ENCODE peak calls at places on chromosomes 4 and X, in ten cellular contexts. One of them, this sample, is unnamed.
A peak's percentile ranks its signal among the peaks of the same experiment; 100 is the strongest.

GRCh38 chr4:45122406-45122805 is 396.1 kb upstream of the GNPDA2 start:
- DNase-seq in brain microvascular endothelial cell: no peak
- DNase-seq in pancreas: no peak
- DNase-seq in ACHN: no peak
- DNase-seq in stimulated activated CD8-positive, alpha-beta memory T cell treated with anti-CD3 and anti-CD28 coated beads, Interleukin-15, amount 100 ng/mL, for 4 hours: no peak
- DNase-seq in SK-N-DZ: no peak
- DNase-seq in C1 segment of cervical spinal cord: no peak
- DNase-seq in EL: no peak
- DNase-seq in fibroblast of the aortic adventitia: no peak
- DNase-seq in NCI-H2081: no peak
- DNase-seq in this sample: no peak

GRCh38 chrX:154750301-154751120 is at the start of gene GAB3:
- DNase-seq in brain microvascular endothelial cell: no peak
- DNase-seq in pancreas: peak; percentile 29
- DNase-seq in ACHN: peak; percentile 13
- DNase-seq in stimulated activated CD8-positive, alpha-beta memory T cell treated with anti-CD3 and anti-CD28 coated beads, Interleukin-15, amount 100 ng/mL, for 4 hours: no peak
- DNase-seq in SK-N-DZ: peak; percentile 9
- DNase-seq in C1 segment of cervical spinal cord: peak; percentile 41
- DNase-seq in EL: peak; percentile 41
- DNase-seq in fibroblast of the aortic adventitia: peak; percentile 36
- DNase-seq in NCI-H2081: no peak
- DNase-seq in this sample: peak; percentile 62

GRCh38 chr4:1326751-1327525 is 20.1 kb upstream of the UVSSA start:
- DNase-seq in brain microvascular endothelial cell: no peak
- DNase-seq in pancreas: no peak
- DNase-seq in ACHN: no peak
- DNase-seq in stimulated activated CD8-positive, alpha-beta memory T cell treated with anti-CD3 and anti-CD28 coated beads, Interleukin-15, amount 100 ng/mL, for 4 hours: no peak
- DNase-seq in SK-N-DZ: no peak
- DNase-seq in C1 segment of cervical spinal cord: no peak
- DNase-seq in EL: no peak
- DNase-seq in fibroblast of the aortic adventitia: no peak
- DNase-seq in NCI-H2081: no peak
- DNase-seq in this sample: no peak

GRCh38 chr4:140952709-140953108 is 180.6 kb downstream of the RNF150 start:
- DNase-seq in brain microvascular endothelial cell: peak; percentile 41
- DNase-seq in pancreas: no peak
- DNase-seq in ACHN: no peak
- DNase-seq in stimulated activated CD8-positive, alpha-beta memory T cell treated with anti-CD3 and anti-CD28 coated beads, Interleukin-15, amount 100 ng/mL, for 4 hours: no peak
- DNase-seq in SK-N-DZ: no peak
- DNase-seq in C1 segment of cervical spinal cord: no peak
- DNase-seq in EL: peak; percentile 37
- DNase-seq in fibroblast of the aortic adventitia: peak; percentile 34
- DNase-seq in NCI-H2081: no peak
- DNase-seq in this sample: no peak

GRCh38 chrX:39969099-39969825 is 128.5 kb downstream of the BCOR start:
- DNase-seq in brain microvascular endothelial cell: no peak
- DNase-seq in pancreas: no peak
- DNase-seq in ACHN: no peak
- DNase-seq in stimulated activated CD8-positive, alpha-beta memory T cell treated with anti-CD3 and anti-CD28 coated beads, Interleukin-15, amount 100 ng/mL, for 4 hours: no peak
- DNase-seq in SK-N-DZ: peak; percentile 68
- DNase-seq in C1 segment of cervical spinal cord: no peak
- DNase-seq in EL: no peak
- DNase-seq in fibroblast of the aortic adventitia: no peak
- DNase-seq in NCI-H2081: peak; percentile 87
- DNase-seq in this sample: peak; percentile 95

GRCh38 chr4:70399319-70399718 is 1.6 kb downstream of the OPRPN start:
- DNase-seq in brain microvascular endothelial cell: no peak
- DNase-seq in pancreas: no peak
- DNase-seq in ACHN: no peak
- DNase-seq in stimulated activated CD8-positive, alpha-beta memory T cell treated with anti-CD3 and anti-CD28 coated beads, Interleukin-15, amount 100 ng/mL, for 4 hours: no peak
- DNase-seq in SK-N-DZ: no peak
- DNase-seq in C1 segment of cervical spinal cord: no peak
- DNase-seq in EL: peak; percentile 4
- DNase-seq in fibroblast of the aortic adventitia: no peak
- DNase-seq in NCI-H2081: no peak
- DNase-seq in this sample: no peak

GRCh38 chrX:143788265-143788664 is 67.7 kb upstream of the SPANXN2 start:
- DNase-seq in brain microvascular endothelial cell: peak; percentile 0
- DNase-seq in pancreas: no peak
- DNase-seq in ACHN: peak; percentile 40
- DNase-seq in stimulated activated CD8-positive, alpha-beta memory T cell treated with anti-CD3 and anti-CD28 coated beads, Interleukin-15, amount 100 ng/mL, for 4 hours: no peak
- DNase-seq in SK-N-DZ: peak; percentile 4
- DNase-seq in C1 segment of cervical spinal cord: no peak
- DNase-seq in EL: peak; percentile 0
- DNase-seq in fibroblast of the aortic adventitia: peak; percentile 38
- DNase-seq in NCI-H2081: peak; percentile 48
- DNase-seq in this sample: no peak

GRCh38 chr4:80239480-80239879 is 27.0 kb upstream of the FGF5 start:
- DNase-seq in brain microvascular endothelial cell: no peak
- DNase-seq in pancreas: no peak
- DNase-seq in ACHN: no peak
- DNase-seq in stimulated activated CD8-positive, alpha-beta memory T cell treated with anti-CD3 and anti-CD28 coated beads, Interleukin-15, amount 100 ng/mL, for 4 hours: no peak
- DNase-seq in SK-N-DZ: no peak
- DNase-seq in C1 segment of cervical spinal cord: no peak
- DNase-seq in EL: peak; percentile 75
- DNase-seq in fibroblast of the aortic adventitia: no peak
- DNase-seq in NCI-H2081: no peak
- DNase-seq in this sample: no peak

GRCh38 chr4:48375651-48376291 is 34.4 kb downstream of the SLAIN2 start:
- DNase-seq in brain microvascular endothelial cell: peak; percentile 91
- DNase-seq in pancreas: peak; percentile 26
- DNase-seq in ACHN: no peak
- DNase-seq in stimulated activated CD8-positive, alpha-beta memory T cell treated with anti-CD3 and anti-CD28 coated beads, Interleukin-15, amount 100 ng/mL, for 4 hours: no peak
- DNase-seq in SK-N-DZ: peak; percentile 58
- DNase-seq in C1 segment of cervical spinal cord: no peak
- DNase-seq in EL: peak; percentile 93
- DNase-seq in fibroblast of the aortic adventitia: peak; percentile 63
- DNase-seq in NCI-H2081: peak; percentile 75
- DNase-seq in this sample: no peak

GRCh38 chr4:140426610-140427103 is 791 bp downstream of the CLGN start:
- DNase-seq in brain microvascular endothelial cell: no peak
- DNase-seq in pancreas: no peak
- DNase-seq in ACHN: no peak
- DNase-seq in stimulated activated CD8-positive, alpha-beta memory T cell treated with anti-CD3 and anti-CD28 coated beads, Interleukin-15, amount 100 ng/mL, for 4 hours: no peak
- DNase-seq in SK-N-DZ: peak; percentile 59
- DNase-seq in C1 segment of cervical spinal cord: peak; percentile 11
- DNase-seq in EL: no peak
- DNase-seq in fibroblast of the aortic adventitia: no peak
- DNase-seq in NCI-H2081: peak; percentile 87
- DNase-seq in this sample: peak; percentile 65

GRCh38 chr4:186606593-186606992 is 51.2 kb upstream of the MTNR1A start:
- DNase-seq in brain microvascular endothelial cell: peak; percentile 60
- DNase-seq in pancreas: no peak
- DNase-seq in ACHN: no peak
- DNase-seq in stimulated activated CD8-positive, alpha-beta memory T cell treated with anti-CD3 and anti-CD28 coated beads, Interleukin-15, amount 100 ng/mL, for 4 hours: no peak
- DNase-seq in SK-N-DZ: no peak
- DNase-seq in C1 segment of cervical spinal cord: no peak
- DNase-seq in EL: peak; percentile 76
- DNase-seq in fibroblast of the aortic adventitia: no peak
- DNase-seq in NCI-H2081: no peak
- DNase-seq in this sample: peak; percentile 73

GRCh38 chr4:169070071-169070894 is 60.2 kb upstream of the CBR4 start:
- DNase-seq in brain microvascular endothelial cell: peak; percentile 95
- DNase-seq in pancreas: peak; percentile 54
- DNase-seq in ACHN: no peak
- DNase-seq in stimulated activated CD8-positive, alpha-beta memory T cell treated with anti-CD3 and anti-CD28 coated beads, Interleukin-15, amount 100 ng/mL, for 4 hours: no peak
- DNase-seq in SK-N-DZ: peak; percentile 38
- DNase-seq in C1 segment of cervical spinal cord: no peak
- DNase-seq in EL: peak; percentile 93
- DNase-seq in fibroblast of the aortic adventitia: peak; percentile 99
- DNase-seq in NCI-H2081: peak; percentile 89
- DNase-seq in this sample: peak; percentile 96

GRCh38 chr4:140986045-140986444 is 147.2 kb downstream of the RNF150 start:
- DNase-seq in brain microvascular endothelial cell: no peak
- DNase-seq in pancreas: no peak
- DNase-seq in ACHN: no peak
- DNase-seq in stimulated activated CD8-positive, alpha-beta memory T cell treated with anti-CD3 and anti-CD28 coated beads, Interleukin-15, amount 100 ng/mL, for 4 hours: no peak
- DNase-seq in SK-N-DZ: peak; percentile 11
- DNase-seq in C1 segment of cervical spinal cord: no peak
- DNase-seq in EL: no peak
- DNase-seq in fibroblast of the aortic adventitia: no peak
- DNase-seq in NCI-H2081: no peak
- DNase-seq in this sample: no peak

GRCh38 chr4:826508-827208 is 729 bp upstream of the CPLX1 start:
- DNase-seq in brain microvascular endothelial cell: no peak
- DNase-seq in pancreas: no peak
- DNase-seq in ACHN: no peak
- DNase-seq in stimulated activated CD8-positive, alpha-beta memory T cell treated with anti-CD3 and anti-CD28 coated beads, Interleukin-15, amount 100 ng/mL, for 4 hours: no peak
- DNase-seq in SK-N-DZ: peak; percentile 32
- DNase-seq in C1 segment of cervical spinal cord: no peak
- DNase-seq in EL: no peak
- DNase-seq in fibroblast of the aortic adventitia: no peak
- DNase-seq in NCI-H2081: no peak
- DNase-seq in this sample: no peak

GRCh38 chrX:129544780-129545179 is 4.7 kb downstream of the OCRL start:
- DNase-seq in brain microvascular endothelial cell: no peak
- DNase-seq in pancreas: no peak
- DNase-seq in ACHN: no peak
- DNase-seq in stimulated activated CD8-positive, alpha-beta memory T cell treated with anti-CD3 and anti-CD28 coated beads, Interleukin-15, amount 100 ng/mL, for 4 hours: no peak
- DNase-seq in SK-N-DZ: no peak
- DNase-seq in C1 segment of cervical spinal cord: no peak
- DNase-seq in EL: no peak
- DNase-seq in fibroblast of the aortic adventitia: no peak
- DNase-seq in NCI-H2081: no peak
- DNase-seq in this sample: no peak

GRCh38 chr4:147944264-147944663 is 212.4 kb downstream of the ARHGAP10 start:
- DNase-seq in brain microvascular endothelial cell: no peak
- DNase-seq in pancreas: no peak
- DNase-seq in ACHN: no peak
- DNase-seq in stimulated activated CD8-positive, alpha-beta memory T cell treated with anti-CD3 and anti-CD28 coated beads, Interleukin-15, amount 100 ng/mL, for 4 hours: no peak
- DNase-seq in SK-N-DZ: no peak
- DNase-seq in C1 segment of cervical spinal cord: no peak
- DNase-seq in EL: no peak
- DNase-seq in fibroblast of the aortic adventitia: no peak
- DNase-seq in NCI-H2081: no peak
- DNase-seq in this sample: no peak

GRCh38 chrX:44162964-44163475 is 180.5 kb downstream of the EFHC2 start:
- DNase-seq in brain microvascular endothelial cell: no peak
- DNase-seq in pancreas: no peak
- DNase-seq in ACHN: no peak
- DNase-seq in stimulated activated CD8-positive, alpha-beta memory T cell treated with anti-CD3 and anti-CD28 coated beads, Interleukin-15, amount 100 ng/mL, for 4 hours: no peak
- DNase-seq in SK-N-DZ: no peak
- DNase-seq in C1 segment of cervical spinal cord: no peak
- DNase-seq in EL: no peak
- DNase-seq in fibroblast of the aortic adventitia: no peak
- DNase-seq in NCI-H2081: no peak
- DNase-seq in this sample: no peak

GRCh38 chr4:8706221-8707044 is 113.9 kb downstream of the CPZ start:
- DNase-seq in brain microvascular endothelial cell: no peak
- DNase-seq in pancreas: no peak
- DNase-seq in ACHN: no peak
- DNase-seq in stimulated activated CD8-positive, alpha-beta memory T cell treated with anti-CD3 and anti-CD28 coated beads, Interleukin-15, amount 100 ng/mL, for 4 hours: no peak
- DNase-seq in SK-N-DZ: no peak
- DNase-seq in C1 segment of cervical spinal cord: no peak
- DNase-seq in EL: no peak
- DNase-seq in fibroblast of the aortic adventitia: no peak
- DNase-seq in NCI-H2081: no peak
- DNase-seq in this sample: peak; percentile 56

GRCh38 chrX:131728295-131729145 is 184.6 kb downstream of the OR13H1 start:
- DNase-seq in brain microvascular endothelial cell: peak; percentile 74
- DNase-seq in pancreas: peak; percentile 88
- DNase-seq in ACHN: no peak
- DNase-seq in stimulated activated CD8-positive, alpha-beta memory T cell treated with anti-CD3 and anti-CD28 coated beads, Interleukin-15, amount 100 ng/mL, for 4 hours: no peak
- DNase-seq in SK-N-DZ: peak; percentile 77
- DNase-seq in C1 segment of cervical spinal cord: peak; percentile 86
- DNase-seq in EL: no peak
- DNase-seq in fibroblast of the aortic adventitia: peak; percentile 96
- DNase-seq in NCI-H2081: peak; percentile 74
- DNase-seq in this sample: no peak

GRCh38 chr4:16225139-16225538 is 1.1 kb downstream of the TAPT1 start:
- DNase-seq in brain microvascular endothelial cell: no peak
- DNase-seq in pancreas: no peak
- DNase-seq in ACHN: peak; percentile 32
- DNase-seq in stimulated activated CD8-positive, alpha-beta memory T cell treated with anti-CD3 and anti-CD28 coated beads, Interleukin-15, amount 100 ng/mL, for 4 hours: no peak
- DNase-seq in SK-N-DZ: no peak
- DNase-seq in C1 segment of cervical spinal cord: no peak
- DNase-seq in EL: peak; percentile 34
- DNase-seq in fibroblast of the aortic adventitia: peak; percentile 55
- DNase-seq in NCI-H2081: no peak
- DNase-seq in this sample: no peak

GRCh38 chr4:144611850-144612249 is 34.1 kb upstream of the HHIP start:
- DNase-seq in brain microvascular endothelial cell: no peak
- DNase-seq in pancreas: peak; percentile 39
- DNase-seq in ACHN: peak; percentile 32
- DNase-seq in stimulated activated CD8-positive, alpha-beta memory T cell treated with anti-CD3 and anti-CD28 coated beads, Interleukin-15, amount 100 ng/mL, for 4 hours: no peak
- DNase-seq in SK-N-DZ: peak; percentile 6
- DNase-seq in C1 segment of cervical spinal cord: peak; percentile 3
- DNase-seq in EL: peak; percentile 6
- DNase-seq in fibroblast of the aortic adventitia: no peak
- DNase-seq in NCI-H2081: no peak
- DNase-seq in this sample: peak; percentile 64

GRCh38 chr4:181479145-181479544 is 764.1 kb upstream of the TENM3 start:
- DNase-seq in brain microvascular endothelial cell: no peak
- DNase-seq in pancreas: no peak
- DNase-seq in ACHN: no peak
- DNase-seq in stimulated activated CD8-positive, alpha-beta memory T cell treated with anti-CD3 and anti-CD28 coated beads, Interleukin-15, amount 100 ng/mL, for 4 hours: no peak
- DNase-seq in SK-N-DZ: no peak
- DNase-seq in C1 segment of cervical spinal cord: no peak
- DNase-seq in EL: no peak
- DNase-seq in fibroblast of the aortic adventitia: no peak
- DNase-seq in NCI-H2081: no peak
- DNase-seq in this sample: no peak

GRCh38 chr4:53608242-53608641 is 17.0 kb upstream of the LNX1 start:
- DNase-seq in brain microvascular endothelial cell: no peak
- DNase-seq in pancreas: no peak
- DNase-seq in ACHN: no peak
- DNase-seq in stimulated activated CD8-positive, alpha-beta memory T cell treated with anti-CD3 and anti-CD28 coated beads, Interleukin-15, amount 100 ng/mL, for 4 hours: no peak
- DNase-seq in SK-N-DZ: no peak
- DNase-seq in C1 segment of cervical spinal cord: no peak
- DNase-seq in EL: no peak
- DNase-seq in fibroblast of the aortic adventitia: no peak
- DNase-seq in NCI-H2081: no peak
- DNase-seq in this sample: no peak

GRCh38 chrX:103330601-103331397 is 760 bp downstream of the TCEAL7 start:
- DNase-seq in brain microvascular endothelial cell: no peak
- DNase-seq in pancreas: no peak
- DNase-seq in ACHN: no peak
- DNase-seq in stimulated activated CD8-positive, alpha-beta memory T cell treated with anti-CD3 and anti-CD28 coated beads, Interleukin-15, amount 100 ng/mL, for 4 hours: no peak
- DNase-seq in SK-N-DZ: peak; percentile 45
- DNase-seq in C1 segment of cervical spinal cord: no peak
- DNase-seq in EL: peak; percentile 8
- DNase-seq in fibroblast of the aortic adventitia: peak; percentile 15
- DNase-seq in NCI-H2081: no peak
- DNase-seq in this sample: peak; percentile 81

GRCh38 chrX:113059714-113060113 is 219.1 kb upstream of the AMOT start:
- DNase-seq in brain microvascular endothelial cell: no peak
- DNase-seq in pancreas: no peak
- DNase-seq in ACHN: no peak
- DNase-seq in stimulated activated CD8-positive, alpha-beta memory T cell treated with anti-CD3 and anti-CD28 coated beads, Interleukin-15, amount 100 ng/mL, for 4 hours: no peak
- DNase-seq in SK-N-DZ: no peak
- DNase-seq in C1 segment of cervical spinal cord: no peak
- DNase-seq in EL: no peak
- DNase-seq in fibroblast of the aortic adventitia: no peak
- DNase-seq in NCI-H2081: no peak
- DNase-seq in this sample: no peak

GRCh38 chr4:161581262-161581661 is 582.5 kb downstream of the FSTL5 start:
- DNase-seq in brain microvascular endothelial cell: no peak
- DNase-seq in pancreas: no peak
- DNase-seq in ACHN: no peak
- DNase-seq in stimulated activated CD8-positive, alpha-beta memory T cell treated with anti-CD3 and anti-CD28 coated beads, Interleukin-15, amount 100 ng/mL, for 4 hours: no peak
- DNase-seq in SK-N-DZ: no peak
- DNase-seq in C1 segment of cervical spinal cord: no peak
- DNase-seq in EL: no peak
- DNase-seq in fibroblast of the aortic adventitia: no peak
- DNase-seq in NCI-H2081: no peak
- DNase-seq in this sample: no peak

GRCh38 chrX:18927558-18927957 is 56.4 kb downstream of the PHKA2 start:
- DNase-seq in brain microvascular endothelial cell: no peak
- DNase-seq in pancreas: no peak
- DNase-seq in ACHN: no peak
- DNase-seq in stimulated activated CD8-positive, alpha-beta memory T cell treated with anti-CD3 and anti-CD28 coated beads, Interleukin-15, amount 100 ng/mL, for 4 hours: no peak
- DNase-seq in SK-N-DZ: no peak
- DNase-seq in C1 segment of cervical spinal cord: no peak
- DNase-seq in EL: no peak
- DNase-seq in fibroblast of the aortic adventitia: no peak
- DNase-seq in NCI-H2081: no peak
- DNase-seq in this sample: no peak

GRCh38 chr4:16827762-16828724 is 70.4 kb downstream of the LDB2 start:
- DNase-seq in brain microvascular endothelial cell: no peak
- DNase-seq in pancreas: no peak
- DNase-seq in ACHN: no peak
- DNase-seq in stimulated activated CD8-positive, alpha-beta memory T cell treated with anti-CD3 and anti-CD28 coated beads, Interleukin-15, amount 100 ng/mL, for 4 hours: no peak
- DNase-seq in SK-N-DZ: peak; percentile 26
- DNase-seq in C1 segment of cervical spinal cord: no peak
- DNase-seq in EL: peak; percentile 3
- DNase-seq in fibroblast of the aortic adventitia: peak; percentile 31
- DNase-seq in NCI-H2081: no peak
- DNase-seq in this sample: peak; percentile 59

This sample was measured in islet precursor cell.